ENCODE peak calls at places on chromosomes 12 and 14, in eight cellular contexts. J, U, R, T, O, K, V and H are unnamed samples.

GRCh38 chr14:23056257-23056955 is 914 bp downstream of the CDH24 start:
- DNase-seq in J (peak; percentile 81), U (peak; percentile 70), R (peak; percentile 80), T (peak; percentile 75), O (no peak), K (peak; percentile 59), V (peak; percentile 58), H (peak; percentile 90)

GRCh38 chr14:35368583-35368982 is 36.0 kb downstream of the NFKBIA start:
- DNase-seq in J (no peak), U (peak; percentile 22), R (no peak), T (no peak), O (no peak), K (no peak), V (no peak), H (no peak)

GRCh38 chr12:113837059-113837458 is 129.1 kb downstream of the RBM19 start:
- DNase-seq in J (no peak), U (peak; percentile 62), R (no peak), T (no peak), O (no peak), K (no peak), V (no peak), H (no peak)

GRCh38 chr12:72586456-72586855 is 314.3 kb downstream of the TRHDE start:
- DNase-seq in J (no peak), U (no peak), R (no peak), T (no peak), O (no peak), K (no peak), V (no peak), H (no peak)

GRCh38 chr12:835754-836493 is 83.5 kb downstream of the WNK1 start:
- DNase-seq in J (no peak), U (no peak), R (no peak), T (no peak), O (no peak), K (no peak), V (no peak), H (no peak)

GRCh38 chr12:1873531-1874149 is 44.8 kb downstream of the CACNA2D4 start:
- DNase-seq in J (no peak), U (no peak), R (no peak), T (no peak), O (peak; percentile 72), K (no peak), V (no peak), H (no peak)

GRCh38 chr14:78764240-78764639 is 594.1 kb downstream of the NRXN3 start:
- DNase-seq in J (no peak), U (peak; percentile 17), R (no peak), T (no peak), O (no peak), K (no peak), V (no peak), H (no peak)

GRCh38 chr12:94706250-94706661 is 55.9 kb upstream of the TMCC3 start:
- DNase-seq in J (no peak), U (no peak), R (no peak), T (no peak), O (no peak), K (no peak), V (no peak), H (no peak)

GRCh38 chr12:124954771-124955170 is 34.2 kb downstream of the DHX37 start:
- DNase-seq in J (no peak), U (no peak), R (no peak), T (no peak), O (no peak), K (no peak), V (no peak), H (no peak)

GRCh38 chr14:103711516-103712431 is 3.5 kb downstream of the XRCC3 start:
- DNase-seq in J (no peak), U (no peak), R (peak; percentile 56), T (peak; percentile 85), O (no peak), K (peak; percentile 49), V (peak; percentile 47), H (no peak)

GRCh38 chr14:31408421-31408820 is 11.9 kb downstream of the HEATR5A start:
- DNase-seq in J (no peak), U (no peak), R (no peak), T (no peak), O (no peak), K (no peak), V (no peak), H (no peak)

GRCh38 chr14:61940669-61941420 is 178.6 kb downstream of the SNAPC1 start:
- DNase-seq in J (no peak), U (no peak), R (no peak), T (no peak), O (no peak), K (no peak), V (no peak), H (no peak)

GRCh38 chr12:47504775-47505446 is 200.9 kb downstream of the RPAP3 start:
- DNase-seq in J (no peak), U (peak; percentile 51), R (peak; percentile 52), T (no peak), O (no peak), K (no peak), V (no peak), H (no peak)

GRCh38 chr14:39097159-39097558 is 5.9 kb downstream of the SEC23A start:
- DNase-seq in J (no peak), U (peak; percentile 61), R (no peak), T (no peak), O (no peak), K (no peak), V (no peak), H (no peak)

GRCh38 chr12:13275366-13275765 is 78.8 kb downstream of the EMP1 start:
- DNase-seq in J (no peak), U (no peak), R (no peak), T (no peak), O (no peak), K (no peak), V (no peak), H (no peak)

GRCh38 chr12:117076410-117077372 is 22.5 kb downstream of the TESC start:
- DNase-seq in J (peak; percentile 10), U (no peak), R (peak; percentile 29), T (no peak), O (no peak), K (no peak), V (no peak), H (no peak)

GRCh38 chr12:12449533-12450025 is 92.7 kb downstream of the BORCS5 start:
- DNase-seq in J (no peak), U (peak; percentile 84), R (peak; percentile 46), T (peak; percentile 60), O (no peak), K (no peak), V (no peak), H (no peak)

GRCh38 chr14:60807971-60808370 is 73.4 kb downstream of the MNAT1 start:
- DNase-seq in J (no peak), U (no peak), R (peak; percentile 86), T (no peak), O (no peak), K (no peak), V (no peak), H (no peak)

GRCh38 chr14:59189822-59190368 is 1.4 kb downstream of the DAAM1 start:
- DNase-seq in J (peak; percentile 84), U (peak; percentile 92), R (peak; percentile 99), T (peak; percentile 84), O (no peak), K (peak; percentile 81), V (peak; percentile 76), H (peak; percentile 92)

GRCh38 chr12:126926023-126926600 is 1340.9 kb upstream of the TMEM132C start:
- DNase-seq in J (no peak), U (no peak), R (peak; percentile 57), T (no peak), O (no peak), K (no peak), V (no peak), H (no peak)

GRCh38 chr12:15728118-15728598 is 61.0 kb downstream of the EPS8 start:
- DNase-seq in J (no peak), U (peak; percentile 73), R (peak; percentile 74), T (no peak), O (no peak), K (no peak), V (no peak), H (no peak)

GRCh38 chr12:71045781-71046180 is 112.0 kb downstream of the TSPAN8 start:
- DNase-seq in J (no peak), U (peak; percentile 88), R (peak; percentile 78), T (no peak), O (no peak), K (no peak), V (no peak), H (no peak)

GRCh38 chr14:65256714-65257113 is 154.4 kb upstream of the MAX start:
- DNase-seq in J (no peak), U (no peak), R (no peak), T (no peak), O (no peak), K (no peak), V (no peak), H (no peak)

GRCh38 chr12:77161944-77162343 is 96.6 kb upstream of the E2F7 start:
- DNase-seq in J (no peak), U (no peak), R (no peak), T (no peak), O (no peak), K (no peak), V (no peak), H (no peak)

GRCh38 chr12:98418357-98419075 is 96.9 kb upstream of the TMPO start:
- DNase-seq in J (peak; percentile 66), U (peak; percentile 98), R (peak; percentile 92), T (peak; percentile 92), O (no peak), K (peak; percentile 80), V (peak; percentile 74), H (peak; percentile 39)

GRCh38 chr12:92602476-92602875 is 100.3 kb upstream of the PLEKHG7 start:
- DNase-seq in J (no peak), U (peak; percentile 91), R (peak; percentile 90), T (no peak), O (no peak), K (no peak), V (no peak), H (no peak)
- H3K9me3 ChIP-seq in J (no peaks in the 10 kb centered on the region), U (no peaks in the 10 kb centered on the region), R (no peaks in the 10 kb centered on the region), T (peaks cover 9% of the 10 kb centered on the region), O (no peaks in the 10 kb centered on the region), K (peaks cover 15% of the 10 kb centered on the region), V (no peaks in the 10 kb centered on the region), H (peaks cover 2% of the 10 kb centered on the region)

GRCh38 chr12:34393821-34394150 is 371.5 kb downstream of the ALG10 start:
- DNase-seq in J (peak; percentile 13), U (no peak), R (no peak), T (peak; percentile 17), O (no peak), K (peak; percentile 5), V (no peak), H (no peak)
- H3K9me3 ChIP-seq in J (no peaks in the 10 kb centered on the region), U (no peaks in the 10 kb centered on the region), R (no peaks in the 10 kb centered on the region), T (peaks cover 4% of the 10 kb centered on the region), O (peaks cover 3% of the 10 kb centered on the region), K (peaks cover 56% of the 10 kb centered on the region), V (no peaks in the 10 kb centered on the region), H (no peaks in the 10 kb centered on the region)

GRCh38 chr14:86501611-86502010 is 971.7 kb downstream of the FLRT2 start:
- DNase-seq in J (no peak), U (no peak), R (no peak), T (no peak), O (no peak), K (no peak), V (no peak), H (no peak)
- H3K9me3 ChIP-seq in J (no peaks in the 10 kb centered on the region), U (no peaks in the 10 kb centered on the region), R (peaks cover 7% of the 10 kb centered on the region), T (no peaks in the 10 kb centered on the region), O (no peaks in the 10 kb centered on the region), K (peaks cover 7% of the 10 kb centered on the region), V (no peaks in the 10 kb centered on the region), H (no peaks in the 10 kb centered on the region)

DNA sequence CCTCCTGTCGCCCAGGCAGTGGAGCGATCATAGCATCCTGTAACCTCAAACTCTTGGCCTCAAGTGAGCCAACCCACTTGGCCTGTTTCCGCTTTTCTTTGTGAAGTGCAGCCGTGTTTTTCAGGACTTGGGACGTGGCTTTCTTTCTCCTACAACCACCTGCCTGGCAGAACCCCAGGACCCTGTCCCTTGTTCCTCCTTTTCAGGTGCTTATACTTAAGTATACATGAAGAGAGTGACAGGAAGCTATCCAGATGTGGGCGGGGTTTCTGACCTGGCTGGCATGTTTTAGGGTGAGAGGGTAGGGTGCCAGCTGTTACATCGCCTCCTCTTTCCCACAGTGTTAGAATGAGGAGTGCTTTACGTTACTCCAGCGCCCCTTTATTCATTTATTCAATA is 684 bp downstream of the ZNF140 start:
- DNase-seq in J (no peak), U (no peak), R (no peak), T (no peak), O (no peak), K (no peak), V (peak; percentile 20), H (no peak)
- H3K9me3 ChIP-seq in J (no peaks in the 10 kb centered on the region), U (no peaks in the 10 kb centered on the region), R (peaks cover 35% of the 10 kb centered on the region), T (peaks cover 39% of the 10 kb centered on the region), O (peaks cover 66% of the 10 kb centered on the region), K (peaks cover 83% of the 10 kb centered on the region), V (no peaks in the 10 kb centered on the region), H (peaks cover 20% of the 10 kb centered on the region)